ENCODE peak calls at places on chromosome 9, in five cellular contexts. K is Panc1, E is HL-60, Q is HepG2, A is HCT116. O is an unnamed sample.

GRCh38 chr9:7316458-7316795 is 483.2 kb downstream of the DMAC1 start:
- DNase-seq in Q (no peak), E (no peak), A (no peak), K (no peak), O (no peak)

GRCh38 chr9:97041898-97042297 is 3.0 kb upstream of the CTSV start:
- DNase-seq in A (no peak), E (no peak), Q (no peak), K (no peak), O (no peak)

GRCh38 chr9:135745686-135746324 is 43.8 kb downstream of the KCNT1 start:
- DNase-seq in Q (no peak), A (no peak), K (no peak), E (no peak), O (no peak)

GRCh38 chr9:127262621-127263020 is 2.0 kb upstream of the GARNL3 start:
- DNase-seq in Q (no peak), K (no peak), E (no peak), A (no peak), O (no peak)

GRCh38 chr9:112059145-112059979 is 115.7 kb downstream of the SUSD1 start:
- DNase-seq in A (no peak), E (no peak), Q (peak; percentile 62), K (no peak), O (no peak)

GRCh38 chr9:133420392-133420827 is 1.8 kb upstream of the ADAMTS13 start:
- DNase-seq in K (no peak), E (no peak), A (no peak), Q (no peak), O (peak; percentile 62)

GRCh38 chr9:104069288-104069687 is 24.8 kb upstream of the SMC2 start:
- DNase-seq in A (no peak), Q (no peak), E (no peak), K (no peak), O (no peak)

GRCh38 chr9:128819716-128820664 is 1.7 kb downstream of the ENDOG start:
- DNase-seq in A (no peak), Q (no peak), E (no peak), K (no peak), O (no peak)

GRCh38 chr9:69976165-69976564 is 67.5 kb upstream of the MAMDC2 start:
- DNase-seq in Q (no peak), K (no peak), E (no peak), A (peak; percentile 36), O (no peak)

GRCh38 chr9:89660286-89660685 is 55.5 kb downstream of the GADD45G start:
- DNase-seq in Q (no peak), K (no peak), A (no peak), E (no peak), O (no peak)

GRCh38 chr9:14344846-14345585 is 31.1 kb upstream of the NFIB start:
- DNase-seq in E (no peak), K (no peak), A (no peak), Q (no peak), O (peak; percentile 73)

GRCh38 chr9:134597041-134597913 is 44.3 kb upstream of the COL5A1 start:
- DNase-seq in K (no peak), E (no peak), Q (no peak), A (no peak), O (no peak)

GRCh38 chr9:127974002-127974768 is 6.6 kb downstream of the EEIG1 start:
- DNase-seq in K (no peak), Q (no peak), A (no peak), E (no peak), O (no peak)

GRCh38 chr9:84583866-84584265 is 85.7 kb upstream of the NTRK2 start:
- DNase-seq in Q (no peak), K (no peak), E (no peak), A (no peak), O (no peak)

GRCh38 chr9:99173570-99174504 is 47.9 kb downstream of the ALG2 start:
- DNase-seq in K (no peak), E (no peak), Q (peak; percentile 87), A (no peak), O (no peak)

GRCh38 chr9:124472770-124473169 is 22.5 kb downstream of the ADGRD2 start:
- DNase-seq in A (no peak), Q (no peak), K (no peak), E (no peak), O (no peak)

GRCh38 chr9:89428901-89429890 is 68.7 kb downstream of the SEMA4D start:
- DNase-seq in E (no peak), Q (no peak), K (no peak), A (no peak), O (peak; percentile 92)

GRCh38 chr9:129258823-129259301 is 80.8 kb upstream of the IER5L start:
- DNase-seq in K (no peak), Q (no peak), A (no peak), E (no peak), O (no peak)

GRCh38 chr9:4077499-4078102 is 222.3 kb downstream of the GLIS3 start:
- DNase-seq in A (peak; percentile 48), E (no peak), K (peak; percentile 1), Q (peak; percentile 10), O (peak; percentile 86)

GRCh38 chr9:102113191-102113590 is 374.7 kb upstream of the GRIN3A start:
- DNase-seq in K (no peak), E (no peak), Q (no peak), A (no peak), O (no peak)

GRCh38 chr9:31253800-31254762 is 1130.4 kb upstream of the ACO1 start:
- DNase-seq in K (no peak), E (no peak), A (no peak), Q (no peak), O (no peak)
- TF ChIP-seq REST in K (no peak), E (no peak), A (no peak), Q (no peak), O (no peak)

GRCh38 chr9:811101-811531 is 30.4 kb upstream of the DMRT1 start:
- DNase-seq in K (no peak), Q (no peak), A (no peak), E (no peak), O (no peak)
- TF ChIP-seq POLR2AphosphoS5 in K (no peak), Q (no peak), A (no peak), E (no peak), O (no peak)

GRCh38 chr9:2465516-2465915 is 156.1 kb upstream of the VLDLR start:
- DNase-seq in Q (no peak), K (no peak), E (no peak), A (no peak), O (no peak)

GRCh38 chr9:2459756-2460155 is 161.8 kb upstream of the VLDLR start:
- DNase-seq in E (no peak), K (no peak), A (no peak), Q (no peak), O (no peak)

GRCh38 chr9:2464624-2465023 is 157.0 kb upstream of the VLDLR start:
- DNase-seq in Q (no peak), A (no peak), E (no peak), K (no peak), O (no peak)

GRCh38 chr9:2465921-2466460 is 155.6 kb upstream of the VLDLR start:
- DNase-seq in E (no peak), Q (peak; percentile 89), A (peak; percentile 36), K (no peak), O (peak; percentile 33)

DNA sequence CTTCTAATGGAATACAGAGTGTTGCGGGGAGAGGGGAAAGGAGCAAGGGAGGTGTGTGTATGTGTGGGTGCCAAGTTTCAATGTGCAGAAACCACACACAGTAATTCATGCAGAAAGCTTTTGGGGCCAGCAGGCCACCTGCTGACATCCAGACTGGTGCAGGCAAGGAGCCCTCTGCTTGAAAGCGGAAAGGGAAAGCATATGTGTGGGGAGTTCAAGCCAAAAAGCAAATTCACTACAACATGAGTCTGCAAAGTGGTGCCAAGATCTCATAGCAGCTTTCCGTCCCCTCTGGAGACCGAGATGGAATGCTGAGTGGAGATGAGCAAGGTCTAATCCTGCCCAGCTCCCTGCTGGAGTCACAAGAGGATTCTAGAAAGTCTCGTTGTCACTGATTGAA is 159.7 kb upstream of the VLDLR start:
- DNase-seq in A (no peak), E (no peak), Q (no peak), K (no peak), O (no peak)
- TF ChIP-seq REST in A (no peak), E (no peak), Q (no peak), K (no peak), O (no peak)

DNA sequence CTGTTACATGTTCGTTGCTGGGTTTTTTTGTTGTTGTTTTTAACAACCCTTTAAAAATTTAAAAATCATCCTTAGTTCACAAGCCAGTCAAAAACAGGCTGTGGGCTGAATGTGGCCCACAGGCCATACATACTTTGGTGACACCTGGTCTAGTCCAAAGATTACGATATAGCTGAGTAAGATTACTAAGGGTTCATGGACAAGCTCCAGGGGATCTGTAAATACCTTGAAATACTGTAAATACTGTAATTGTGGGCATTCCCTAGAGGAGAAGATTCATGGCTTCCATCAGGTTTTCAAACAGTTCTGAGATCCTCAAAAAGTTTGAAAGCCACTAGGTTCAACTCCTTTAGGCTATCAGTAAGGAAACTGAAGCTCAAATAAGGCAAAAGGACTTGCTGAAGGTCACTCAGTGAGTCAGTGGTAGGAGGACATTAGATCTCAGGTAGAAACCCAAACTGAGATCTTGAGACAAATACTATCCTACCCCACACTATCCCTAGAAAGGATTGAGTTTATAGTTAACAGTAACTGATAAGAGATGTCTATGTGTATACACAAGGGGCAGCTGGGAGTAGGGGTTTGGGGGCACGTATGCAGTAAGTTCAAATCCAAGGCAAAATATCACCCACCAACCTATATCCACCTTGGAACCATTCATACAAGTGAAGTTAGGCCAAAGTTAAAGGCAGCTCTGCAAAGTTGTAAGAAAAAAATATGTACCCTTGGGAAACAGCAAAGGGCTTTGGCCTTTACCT is 17.8 kb downstream of the RAB14 start:
- DNase-seq in A (no peak), Q (peak; percentile 70), K (no peak), E (no peak), O (no peak)
- TF ChIP-seq POLR2AphosphoS5 in A (no peak), Q (no peak), K (no peak), E (no peak), O (no peak)

DNA sequence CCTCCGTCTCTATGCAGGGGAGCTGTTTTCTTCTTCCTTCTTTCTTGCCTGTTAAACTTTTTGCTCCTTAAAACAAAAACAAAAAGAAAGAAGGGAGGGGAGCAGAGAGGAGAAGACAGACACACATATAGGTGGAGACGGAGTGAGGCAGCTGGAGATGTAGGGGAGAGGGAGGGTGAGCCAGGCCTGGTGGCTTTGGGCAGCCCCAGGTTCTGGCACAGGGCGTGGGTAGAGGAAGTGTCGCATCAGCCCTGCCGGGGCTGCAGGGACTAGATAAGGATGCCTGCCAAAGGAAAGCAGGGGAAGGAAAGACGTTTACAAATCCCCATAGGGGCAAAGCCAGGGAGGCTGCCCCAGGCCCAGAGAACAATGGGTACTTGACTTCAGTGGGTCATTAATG is 38.7 kb upstream of the PTGS1 start:
- DNase-seq in Q (no peak), E (no peak), A (no peak), K (no peak), O (peak; percentile 29)
- TF ChIP-seq REST in Q (no peak), E (no peak), A (no peak), K (no peak), O (no peak)

DNA sequence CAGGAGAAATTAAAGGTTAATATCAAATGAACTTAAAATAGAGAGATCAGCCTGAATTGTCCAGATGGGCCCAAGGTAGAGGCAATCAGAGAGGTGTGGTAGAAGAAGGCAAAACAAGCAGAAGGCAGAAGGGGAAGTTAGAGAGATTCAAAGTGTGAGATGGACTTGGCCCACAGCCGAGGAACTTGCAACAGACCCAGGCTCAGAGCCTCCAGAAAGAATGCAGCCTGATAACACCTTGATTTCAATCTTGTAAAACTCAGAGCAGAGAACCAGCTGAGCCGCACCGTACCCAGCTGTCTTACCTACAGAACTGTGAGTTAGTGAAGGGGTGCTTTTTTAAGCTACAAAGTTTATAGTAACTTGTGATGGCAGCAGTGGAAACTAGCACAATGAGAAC is 190.9 kb downstream of the RFK start:
- DNase-seq in K (no peak), Q (no peak), E (no peak), A (no peak), O (no peak)
- TF ChIP-seq POLR2AphosphoS5 in K (no peak), Q (no peak), E (peak; percentile 71), A (no peak), O (no peak)

O was measured in GM23338.